ENCODE peak calls at places on chromosomes 16 and 17, in seven cellular contexts. X is H9, K is neuronal stem cell, W is IMR-90, T is H1, H is trophoblast cell, Z is mesenchymal stem cell. F is an unnamed sample.

GRCh38 chr17:64123114-64123513 is 6.8 kb downstream of the ERN1 start:
- DNase-seq in X (no peak), K (no peak), W (no peak), T (no peak), H (no peak), Z (peak; percentile 24), F (no peak)

GRCh38 chr16:88074041-88074440 is 122.8 kb downstream of the BANP start:
- DNase-seq in X (no peak), K (no peak), W (no peak), T (no peak), H (no peak), Z (no peak), F (no peak)

GRCh38 chr16:84407588-84408313 is 39.4 kb downstream of the ATP2C2 start:
- DNase-seq in X (no peak), K (no peak), W (no peak), T (no peak), H (no peak), Z (no peak), F (no peak)

GRCh38 chr17:82939213-82940030 is 99.6 kb upstream of the ZNF750 start:
- DNase-seq in X (no peak), K (no peak), W (no peak), T (no peak), H (no peak), Z (no peak), F (no peak)

GRCh38 chr17:42050360-42051012 is at the start of gene C17orf113:
- DNase-seq in X (peak; percentile 78), K (peak; percentile 63), W (no peak), T (no peak), H (no peak), Z (peak; percentile 49), F (peak; percentile 68)

GRCh38 chr17:57662644-57663308 is 82.3 kb downstream of the CCDC182 start:
- DNase-seq in X (peak; percentile 100), K (peak; percentile 92), W (peak; percentile 99), T (peak; percentile 82), H (peak; percentile 95), Z (peak; percentile 100), F (peak; percentile 98)

GRCh38 chr17:8326591-8327583 is 12.8 kb upstream of the ODF4 start:
- DNase-seq in X (no peak), K (no peak), W (no peak), T (no peak), H (no peak), Z (peak; percentile 45), F (peak; percentile 49)

GRCh38 chr17:42706732-42707131 is 24.4 kb downstream of the CNTNAP1 start:
- DNase-seq in X (no peak), K (no peak), W (no peak), T (no peak), H (no peak), Z (no peak), F (no peak)

GRCh38 chr17:62067165-62068145 is 2.4 kb upstream of the MED13 start:
- DNase-seq in X (peak; percentile 62), K (no peak), W (no peak), T (no peak), H (no peak), Z (no peak), F (peak; percentile 51)

GRCh38 chr17:29178750-29179231 is 1.4 kb downstream of the MYO18A start:
- DNase-seq in X (peak; percentile 62), K (no peak), W (no peak), T (no peak), H (no peak), Z (no peak), F (peak; percentile 37)

GRCh38 chr17:59151591-59151990 is 3.4 kb downstream of the SKA2 start:
- DNase-seq in X (no peak), K (no peak), W (no peak), T (no peak), H (no peak), Z (peak; percentile 28), F (peak; percentile 16)

GRCh38 chr17:62760888-62761267 is 47.2 kb downstream of the MARCHF10 start:
- DNase-seq in X (no peak), K (no peak), W (no peak), T (no peak), H (no peak), Z (no peak), F (no peak)

GRCh38 chr16:67783353-67783725 is 23.0 kb downstream of the RANBP10 start:
- DNase-seq in X (no peak), K (no peak), W (no peak), T (no peak), H (no peak), Z (no peak), F (no peak)

GRCh38 chr16:54242199-54242598 is 44.4 kb downstream of the IRX3 start:
- DNase-seq in X (peak; percentile 85), K (peak; percentile 29), W (no peak), T (peak; percentile 7), H (no peak), Z (no peak), F (peak; percentile 83)

GRCh38 chr16:8959921-8960787 is 3.6 kb downstream of the USP7 start:
- DNase-seq in X (no peak), K (no peak), W (peak; percentile 37), T (no peak), H (no peak), Z (peak; percentile 55), F (peak; percentile 43)

GRCh38 chr17:8345052-8345690 is 5.5 kb downstream of the ODF4 start:
- DNase-seq in X (peak; percentile 26), K (no peak), W (no peak), T (no peak), H (no peak), Z (no peak), F (no peak)

GRCh38 chr16:31356566-31357323 is 1.8 kb downstream of the ITGAX start:
- DNase-seq in X (peak; percentile 55), K (no peak), W (no peak), T (no peak), H (no peak), Z (no peak), F (peak; percentile 27)

GRCh38 chr17:5772720-5773119 is 188.4 kb upstream of the NLRP1 start:
- DNase-seq in X (no peak), K (no peak), W (peak; percentile 37), T (no peak), H (peak; percentile 87), Z (peak; percentile 87), F (peak; percentile 68)

GRCh38 chr17:3772764-3773163 is 28.2 kb downstream of the ITGAE start:
- DNase-seq in X (peak; percentile 86), K (no peak), W (no peak), T (peak; percentile 43), H (no peak), Z (no peak), F (peak; percentile 72)

GRCh38 chr16:83652898-83653297 is 154.9 kb upstream of the HSBP1 start:
- DNase-seq in X (no peak), K (no peak), W (no peak), T (no peak), H (no peak), Z (peak; percentile 1), F (no peak)

GRCh38 chr17:36641331-36641876 is 40.0 kb downstream of the MRM1 start:
- DNase-seq in X (peak; percentile 67), K (no peak), W (no peak), T (no peak), H (no peak), Z (no peak), F (peak; percentile 36)

GRCh38 chr17:21524211-21524591 is 148.0 kb downstream of the KCNJ12 start:
- DNase-seq in X (no peak), K (no peak), W (peak; percentile 81), T (no peak), H (peak; percentile 25), Z (no peak), F (no peak)

GRCh38 chr17:82835766-82836512 is 3.9 kb downstream of the ZNF750 start:
- DNase-seq in X (no peak), K (no peak), W (no peak), T (no peak), H (peak; percentile 30), Z (no peak), F (no peak)

DNA sequence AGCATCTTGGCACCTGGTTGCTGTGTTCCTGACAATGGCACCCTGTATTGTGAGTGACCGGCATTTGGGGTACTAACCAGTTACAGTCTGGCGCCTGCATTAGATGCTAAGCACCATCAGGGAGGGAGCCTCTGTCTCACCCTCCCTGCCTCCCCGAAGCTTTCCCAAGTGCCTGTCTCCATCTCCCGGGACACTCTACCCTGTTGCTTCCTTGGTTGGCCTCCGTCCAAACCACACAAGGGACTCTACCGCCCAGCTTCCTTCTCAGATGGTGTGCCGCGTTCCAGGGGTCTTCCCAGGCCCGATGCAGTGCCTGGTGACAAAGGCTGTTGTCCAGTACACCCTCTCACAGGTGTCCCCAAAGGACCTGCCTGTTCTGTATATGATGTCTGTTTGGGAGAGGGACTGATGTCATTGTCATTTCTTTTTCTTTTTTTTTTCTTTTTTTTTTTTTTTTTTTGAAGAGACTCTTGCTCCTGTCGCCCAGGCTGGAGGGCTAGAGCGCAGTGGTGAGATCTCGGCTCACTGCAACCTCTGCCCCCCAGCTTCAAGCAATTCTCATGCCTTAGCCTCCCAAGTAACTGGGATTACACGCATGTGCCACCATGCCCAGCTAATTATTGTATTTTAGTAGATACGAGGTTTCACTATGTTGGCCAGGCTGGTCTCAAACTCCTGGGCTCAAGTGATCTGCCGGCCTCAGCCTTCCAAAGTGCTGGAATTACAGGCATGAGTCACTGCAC is 6.7 kb downstream of the SNN start:
- DNase-seq in X (no peak), K (no peak), W (peak; percentile 51), T (no peak), H (no peak), Z (peak; percentile 52), F (no peak)
- H3K18ac ChIP-seq in X (no peak overlapping the region), K (no peak overlapping the region), W (no peak overlapping the region), T (no peak overlapping the region), H (peak overlapping the region; percentile 8), Z (no peak overlapping the region), F (no peak overlapping the region)

DNA sequence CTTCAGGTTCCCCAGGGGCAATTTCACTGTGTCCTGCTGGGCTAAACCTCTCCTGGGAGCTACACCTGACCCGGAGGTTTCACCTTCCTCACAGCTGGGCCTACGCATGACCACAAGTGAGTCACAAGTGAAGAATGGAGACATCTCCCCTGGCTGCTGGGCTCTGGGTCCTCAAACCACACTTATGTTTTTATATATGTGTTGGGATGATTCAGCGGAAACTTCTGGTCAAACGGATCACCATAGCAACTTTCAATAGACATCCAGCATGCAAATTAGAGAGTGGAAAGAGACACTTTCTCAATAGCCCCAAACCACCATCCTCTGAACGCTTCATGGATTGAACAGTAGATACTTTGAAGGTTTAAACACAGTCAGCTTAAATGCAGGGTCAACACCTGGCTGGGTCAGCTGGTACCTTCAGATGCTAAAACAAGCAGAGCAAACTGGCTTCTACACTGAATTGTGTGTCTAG is 28.0 kb upstream of the MAF start:
- DNase-seq in X (no peak), K (no peak), W (peak; percentile 19), T (no peak), H (peak; percentile 56), Z (peak; percentile 75), F (peak; percentile 21)
- H3K9ac ChIP-seq in X (no peak overlapping the region), K (no peak overlapping the region), W (no peak overlapping the region), T (no peak overlapping the region), H (no peak overlapping the region), Z (no peak overlapping the region), F (no peak overlapping the region)

DNA sequence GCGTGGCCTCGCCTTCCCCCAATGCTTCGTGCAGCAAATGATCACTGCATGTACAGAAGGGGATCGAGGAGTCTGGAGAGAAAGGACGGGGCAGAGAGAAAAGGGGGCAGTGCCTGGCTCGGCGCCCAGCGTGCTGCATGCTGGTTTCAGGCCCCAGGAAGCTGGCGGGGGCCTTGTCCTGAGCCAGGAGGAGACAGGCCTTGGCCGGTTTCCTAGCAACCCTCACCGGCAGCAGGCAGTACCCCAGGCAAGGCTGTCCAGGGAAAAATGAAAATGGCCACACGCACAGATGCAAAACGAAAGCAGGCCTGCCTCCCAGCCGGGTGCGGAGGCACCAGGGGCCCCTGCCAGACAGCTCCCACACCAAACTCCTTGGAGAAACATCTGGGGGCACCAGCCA is 126.3 kb downstream of the ZFHX3 start:
- DNase-seq in X (no peak), K (no peak), W (peak; percentile 32), T (no peak), H (no peak), Z (no peak), F (no peak)
- H3K18ac ChIP-seq in X (no peak overlapping the region), K (peak overlapping the region; percentile 30), W (no peak overlapping the region), T (no peak overlapping the region), H (peak overlapping the region; percentile 51), Z (no peak overlapping the region), F (no peak overlapping the region)

GRCh38 chr17:75340636-75341035 is 51.4 kb upstream of the SLC25A19 start:
- DNase-seq in X (no peak), K (no peak), W (no peak), T (no peak), H (peak; percentile 60), Z (no peak), F (no peak)
- H3K9ac ChIP-seq in X (no peak overlapping the region), K (no peak overlapping the region), W (no peak overlapping the region), T (no peak overlapping the region), H (no peak overlapping the region), Z (no peak overlapping the region), F (no peak overlapping the region)